ENCODE peak calls at places on chromosomes 2 and 18, in seven cellular contexts. E is ovary; L is fibroblast of pulmonary artery; Z is stimulated activated CD4-positive, alpha-beta T cell treated with anti-CD3 and anti-CD28 coated beads, Interleukin-1b, Interleukin-23, amount 100 ng/mL, for 4 hours; Y is activated CD8-positive, alpha-beta T cell treated with anti-CD3 and anti-CD28 coated beads for 36 hours; W is T-helper 22 cell; N is HAP-1. X is an unnamed sample.

GRCh38 chr2:48587560-48587959 is 30.1 kb upstream of the GTF2A1L start:
- DNase-seq in N (peak), Z (no peak), W (no peak), Y (no peak), L (no peak), E (no peak), X (no peak)

GRCh38 chr18:23612434-23613090 is 26.3 kb upstream of the NPC1 start:
- DNase-seq in L (no peak), Y (no peak), W (no peak), E (no peak), Z (no peak), N (no peak), X (no peak)

GRCh38 chr2:24365051-24365450 is 4.7 kb upstream of the ITSN2 start:
- DNase-seq in E (peak), W (no peak), Y (no peak), Z (no peak), N (no peak), L (peak), X (no peak)

GRCh38 chr18:45321520-45321919 is 293.8 kb upstream of the SLC14A2 start:
- DNase-seq in W (no peak), L (no peak), E (no peak), Y (no peak), N (no peak), Z (no peak), X (no peak)

GRCh38 chr18:79765491-79766245 is 32.1 kb upstream of the KCNG2 start:
- DNase-seq in W (no peak), E (no peak), L (no peak), N (no peak), Y (no peak), Z (no peak), X (no peak)

GRCh38 chr2:240249423-240250149 is 109.1 kb upstream of the OTOS start:
- DNase-seq in L (no peak), Y (no peak), N (no peak), Z (no peak), E (peak), W (no peak), X (no peak)

GRCh38 chr2:126446106-126446695 is 209.8 kb upstream of the GYPC start:
- DNase-seq in Y (no peak), N (no peak), Z (no peak), W (no peak), E (no peak), L (no peak), X (no peak)

GRCh38 chr2:238263204-238264071 is 23.6 kb upstream of the HES6 start:
- DNase-seq in Y (peak), W (peak), Z (peak), N (peak), L (peak), E (peak), X (peak)

GRCh38 chr2:174593574-174594203 is 3.9 kb downstream of the WIPF1 start:
- DNase-seq in L (peak), Y (peak), Z (no peak), N (no peak), W (peak), E (no peak), X (no peak)

GRCh38 chr2:240564571-240565266 is 3.6 kb upstream of the RNPEPL1 start:
- DNase-seq in W (no peak), N (peak), Z (no peak), L (peak), Y (peak), E (peak), X (no peak)

GRCh38 chr18:79588636-79589481 is 90.7 kb upstream of the CTDP1 start:
- DNase-seq in E (peak), N (no peak), W (no peak), L (peak), Y (no peak), Z (no peak), X (no peak)

GRCh38 chr2:159172403-159172802 is 114.1 kb downstream of the WDSUB1 start:
- DNase-seq in N (no peak), W (no peak), L (no peak), Z (no peak), E (no peak), Y (no peak), X (no peak)